ENCODE peak calls at places on chromosomes 13 and 19, in five cellular contexts. T is astrocyte, R is neural crest cell, W is psoas muscle, B is IMR-90. O is an unnamed sample.

GRCh38 chr19:51686171-51686570 is 7.0 kb upstream of the SPACA6 start:
- DNase-seq in T (no peak), R (no peak), W (no peak), B (no peak), O (no peak)

GRCh38 chr13:86585826-86586225 is 786.6 kb upstream of the SLITRK6 start:
- DNase-seq in T (peak; percentile 78), R (no peak), W (no peak), B (peak; percentile 93), O (no peak)

GRCh38 chr19:58317481-58318072 is 9.2 kb upstream of the ZSCAN22 start:
- DNase-seq in T (peak; percentile 47), R (no peak), W (no peak), B (peak; percentile 59), O (no peak)

GRCh38 chr19:38262585-38263268 is 1.6 kb upstream of the SPINT2 start:
- DNase-seq in T (no peak), R (no peak), W (no peak), B (no peak), O (no peak)

GRCh38 chr19:39205449-39205764 is 1.3 kb upstream of the SYCN start:
- DNase-seq in T (no peak), R (no peak), W (no peak), B (no peak), O (no peak)

GRCh38 chr19:53102701-53103140 is 501 bp downstream of the ZNF160 start:
- DNase-seq in T (peak; percentile 10), R (peak; percentile 3), W (peak; percentile 39), B (peak; percentile 31), O (peak; percentile 12)

GRCh38 chr13:59112375-59112774 is 1051.4 kb downstream of the DIAPH3 start:
- DNase-seq in T (peak; percentile 100), R (peak; percentile 2), W (no peak), B (peak; percentile 99), O (no peak)

GRCh38 chr19:32498641-32499200 is 82.3 kb upstream of the PDCD5 start:
- DNase-seq in T (no peak), R (no peak), W (no peak), B (no peak), O (no peak)

GRCh38 chr19:19120308-19121156 is 17.7 kb downstream of the TMEM161A start:
- DNase-seq in T (peak; percentile 55), R (peak; percentile 79), W (peak; percentile 48), B (peak; percentile 62), O (peak; percentile 59)

GRCh38 chr13:37715606-37716015 is 117.0 kb upstream of the POSTN start:
- DNase-seq in T (peak; percentile 93), R (no peak), W (no peak), B (peak; percentile 95), O (no peak)

GRCh38 chr13:33111414-33112110 is 95.3 kb downstream of the KL start:
- DNase-seq in T (peak; percentile 55), R (no peak), W (no peak), B (peak; percentile 61), O (no peak)

GRCh38 chr19:18291590-18292459 is 10.4 kb upstream of the JUND start:
- DNase-seq in T (peak; percentile 74), R (peak; percentile 49), W (peak; percentile 86), B (peak; percentile 75), O (no peak)

GRCh38 chr19:33212024-33212772 is 13.5 kb downstream of the SLC7A10 start:
- DNase-seq in T (no peak), R (no peak), W (no peak), B (no peak), O (no peak)

GRCh38 chr19:7928741-7929701 is 3.1 kb upstream of the CTXN1 start:
- DNase-seq in T (peak; percentile 76), R (peak; percentile 42), W (peak; percentile 64), B (peak; percentile 88), O (no peak)

GRCh38 chr19:57559008-57559403 is 657 bp downstream of the ZNF550 start:
- DNase-seq in T (no peak), R (no peak), W (no peak), B (no peak), O (no peak)

GRCh38 chr19:46951236-46951986 is 68.2 kb upstream of the NPAS1 start:
- DNase-seq in T (peak; percentile 47), R (no peak), W (no peak), B (peak; percentile 45), O (no peak)

GRCh38 chr19:40191836-40192646 is 815 bp downstream of the MAP3K10 start:
- DNase-seq in T (no peak), R (peak; percentile 37), W (peak; percentile 35), B (peak; percentile 19), O (peak; percentile 48)

GRCh38 chr13:26280295-26280694 is 26.4 kb downstream of the CDK8 start:
- DNase-seq in T (peak; percentile 81), R (no peak), W (no peak), B (peak; percentile 70), O (no peak)

DNA sequence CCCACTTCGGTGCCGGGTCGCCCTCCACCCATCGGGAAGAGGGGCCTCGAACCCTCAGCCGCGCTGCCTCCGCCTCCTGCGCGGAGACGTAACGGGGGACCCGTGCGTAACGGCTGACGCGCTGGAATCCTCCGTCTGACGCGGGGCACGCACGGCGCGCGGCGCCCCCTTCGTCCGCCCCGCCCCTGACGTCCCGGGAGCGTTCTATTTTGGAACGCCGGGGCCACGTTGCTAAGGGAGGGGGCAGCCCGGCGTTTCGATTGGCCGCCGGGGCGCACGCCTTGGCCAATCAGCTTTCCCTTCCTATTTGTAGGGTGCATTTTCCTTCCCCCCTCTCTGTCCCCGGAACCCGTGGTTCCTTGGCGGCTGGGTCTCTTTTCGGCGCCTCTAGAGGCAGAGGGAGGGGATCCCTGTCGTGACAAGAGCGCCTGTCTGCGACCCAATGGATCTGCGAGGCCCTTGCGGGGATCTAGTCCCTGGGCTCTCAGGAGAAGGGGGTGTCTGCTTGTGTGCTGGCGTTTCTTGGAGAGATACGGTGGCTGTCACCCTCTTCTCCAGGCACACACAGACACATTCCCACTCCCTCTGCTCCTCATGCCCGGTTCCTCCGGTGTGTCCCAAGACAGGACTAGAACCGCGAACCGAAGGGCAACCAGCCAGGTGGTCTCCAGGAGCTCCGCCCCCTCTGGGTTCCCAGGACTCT is 1.5 kb downstream of the FOSB start:
- DNase-seq in T (peak; percentile 81), R (peak; percentile 85), W (peak; percentile 94), B (peak; percentile 92), O (peak; percentile 83)
- TF ChIP-seq CTCF in T (no peak), R (no peak), W (no peak), B (no peak), O (no peak)

DNA sequence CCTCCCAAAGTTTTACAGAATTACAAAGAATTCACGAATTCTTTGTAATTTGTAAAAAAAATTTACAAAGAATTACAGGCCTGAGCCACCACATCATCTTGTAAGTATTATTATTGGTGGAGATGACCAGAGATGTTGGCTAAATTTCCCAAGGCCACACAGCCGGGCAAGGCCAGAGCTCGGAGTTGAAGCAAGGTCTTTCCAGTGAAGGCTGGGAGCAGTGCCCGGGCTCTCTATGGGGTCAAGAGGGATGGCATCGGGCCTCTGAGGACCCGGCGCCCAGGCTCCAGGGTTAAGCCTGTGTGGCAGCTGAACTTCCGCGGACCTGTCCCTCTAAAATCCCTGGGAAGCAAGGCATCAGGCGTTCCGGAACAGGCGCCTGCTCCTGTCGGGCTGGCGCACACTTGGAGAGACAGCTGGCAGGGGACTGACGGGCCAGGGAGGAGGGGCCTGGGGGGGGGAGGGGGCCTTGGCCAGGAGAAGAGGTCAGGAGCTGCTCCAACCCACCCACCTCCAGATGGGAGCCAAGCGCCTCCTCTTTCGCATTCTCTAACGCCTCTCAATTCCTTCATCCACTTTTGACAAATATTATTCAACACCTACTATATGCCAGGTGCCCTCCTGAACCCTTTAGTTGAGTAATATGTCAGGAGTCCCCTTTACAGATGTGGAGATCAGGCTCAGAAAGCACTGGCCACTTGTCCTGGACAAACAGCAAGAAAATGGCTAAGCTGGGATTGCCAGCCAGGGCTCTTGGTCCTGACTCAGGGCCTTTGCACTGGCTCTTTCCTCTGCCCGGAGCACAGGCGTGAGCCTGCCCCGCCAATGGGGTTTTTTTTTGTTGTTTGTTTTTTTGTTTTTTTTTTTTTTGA is 36.8 kb upstream of the SEMA6B start:
- DNase-seq in T (no peak), R (no peak), W (no peak), B (no peak), O (no peak)
- TF ChIP-seq CTCF in T (no peak), R (no peak), W (no peak), B (no peak), O (no peak)

DNA sequence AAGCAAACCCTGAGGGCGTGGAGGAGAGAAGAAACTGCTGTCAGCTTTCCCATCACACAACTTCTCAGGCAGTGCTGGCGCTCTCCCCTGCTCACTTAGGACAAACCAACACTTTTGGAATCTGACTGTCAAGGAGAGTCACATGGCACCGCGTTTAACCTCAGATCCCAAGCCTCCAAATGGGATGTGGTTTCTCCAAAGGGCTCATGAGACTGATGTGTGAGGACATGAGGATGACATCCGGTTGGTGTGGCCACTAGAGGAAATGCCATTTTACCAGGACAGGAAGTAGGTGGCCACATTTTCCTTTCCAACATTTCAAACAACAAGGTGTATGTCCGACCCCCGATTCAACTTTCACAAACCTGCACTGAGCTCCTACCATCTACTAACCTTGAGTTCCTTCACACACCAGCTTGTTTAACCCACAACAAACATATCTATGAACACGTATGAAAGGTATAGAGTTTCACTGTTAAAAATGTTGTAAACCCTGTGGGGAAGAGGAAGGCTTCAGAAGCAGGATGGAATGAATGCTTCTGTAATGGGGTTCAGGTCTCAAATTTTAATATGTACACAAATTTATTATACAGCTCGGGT is 3.8 kb upstream of the DOCK9 start:
- DNase-seq in T (no peak), R (no peak), W (no peak), B (no peak), O (no peak)
- TF ChIP-seq CTCF in T (no peak), R (no peak), W (no peak), B (no peak), O (no peak)

GRCh38 chr13:23776698-23777570 is 112.3 kb downstream of the MIPEP start:
- DNase-seq in T (no peak), R (no peak), W (no peak), B (no peak), O (no peak)

GRCh38 chr13:23777571-23777870 is 111.7 kb downstream of the MIPEP start:
- DNase-seq in T (no peak), R (no peak), W (no peak), B (no peak), O (no peak)

GRCh38 chr13:23772717-23773116 is 116.5 kb downstream of the MIPEP start:
- DNase-seq in T (no peak), R (no peak), W (no peak), B (no peak), O (no peak)

GRCh38 chr13:23778879-23779278 is 110.3 kb downstream of the MIPEP start:
- DNase-seq in T (peak; percentile 67), R (no peak), W (no peak), B (peak; percentile 63), O (no peak)

GRCh38 chr13:23778007-23778687 is 111.1 kb downstream of the MIPEP start:
- DNase-seq in T (no peak), R (no peak), W (no peak), B (peak; percentile 83), O (no peak)
- TF ChIP-seq CTCF in T (peak; percentile 9), R (no peak), W (no peak), B (peak; percentile 35), O (no peak)

GRCh38 chr19:984165-984967 is at the start of gene WDR18:
- DNase-seq in T (peak; percentile 65), R (peak; percentile 89), W (peak; percentile 95), B (peak; percentile 81), O (peak; percentile 84)
- TF ChIP-seq CTCF in T (no peak), R (no peak), W (no peak), B (peak; percentile 30), O (peak; percentile 46)

GRCh38 chr13:92530364-92530763 is 696.2 kb upstream of the GPC6 start:
- DNase-seq in T (no peak), R (no peak), W (no peak), B (peak; percentile 3), O (no peak)
- TF ChIP-seq CTCF in T (no peak), R (no peak), W (no peak), B (no peak), O (peak; percentile 35)

GRCh38 chr19:42122691-42123607 is 9.3 kb downstream of the POU2F2 start:
- DNase-seq in T (no peak), R (no peak), W (no peak), B (no peak), O (no peak)
- TF ChIP-seq CTCF in T (no peak), R (no peak), W (no peak), B (no peak), O (no peak)